ENCODE peak calls at places on chromosomes 6 and 20, in four cellular contexts. K is CD4-positive, alpha-beta memory T cell; C is tibial nerve; N is neuronal stem cell. Q is an unnamed sample. For H3K4me1, the result is how much of the 10 kb centered on the place peaks cover.

GRCh38 chr6:22447862-22448261 is 121.5 kb upstream of the HDGFL1 start:
- DNase-seq in K (no peak), C (no peak), N (peak), Q (no peak)

GRCh38 chr6:89034586-89035251 is 45.8 kb upstream of the PNRC1 start:
- DNase-seq in N (no peak), C (no peak), K (no peak), Q (peak)

GRCh38 chr6:109202409-109203264 is 107.3 kb downstream of the CEP57L1 start:
- DNase-seq in C (no peak), N (no peak), K (no peak), Q (no peak)

GRCh38 chr6:165204807-165205545 is 104.4 kb downstream of the C6orf118 start:
- DNase-seq in C (no peak), N (peak), K (no peak), Q (no peak)

GRCh38 chr20:60255866-60256265 is 297.6 kb downstream of the CDH26 start:
- DNase-seq in N (no peak), C (no peak), K (no peak), Q (no peak)

GRCh38 chr6:43180985-43181384 is 1.0 kb upstream of the CUL9 start:
- DNase-seq in K (no peak), C (no peak), N (no peak), Q (no peak)

GRCh38 chr6:98633886-98634285 is 200.5 kb upstream of the POU3F2 start:
- DNase-seq in K (no peak), N (no peak), C (no peak), Q (no peak)

GRCh38 chr6:1615651-1616420 is 6.1 kb downstream of the FOXC1 start:
- DNase-seq in K (no peak), N (no peak), C (no peak), Q (no peak)

GRCh38 chr6:51843470-51844390 is 243.7 kb downstream of the PKHD1 start:
- DNase-seq in C (no peak), N (no peak), K (no peak), Q (no peak)

GRCh38 chr6:117512056-117512828 is 29.8 kb downstream of the DCBLD1 start:
- DNase-seq in N (no peak), C (no peak), K (no peak), Q (no peak)

GRCh38 chr6:146041282-146041681 is 12.4 kb downstream of the GRM1 start:
- DNase-seq in N (no peak), K (no peak), C (no peak), Q (no peak)

GRCh38 chr20:54028276-54029011 is 42.0 kb downstream of the BCAS1 start:
- DNase-seq in N (no peak), C (no peak), K (no peak), Q (no peak)
- H3K4me3 ChIP-seq in N (no peak), C (no peak), K (no peak), Q (no peak)

GRCh38 chr20:38877483-38877882 is 48.7 kb upstream of the FAM83D start:
- DNase-seq in C (no peak), K (no peak), N (no peak), Q (no peak)

GRCh38 chr20:38875170-38875993 is 50.8 kb upstream of the FAM83D start:
- DNase-seq in C (no peak), K (peak), N (no peak), Q (no peak)

GRCh38 chr20:38881806-38882440 is 44.3 kb upstream of the FAM83D start:
- DNase-seq in K (no peak), N (no peak), C (no peak), Q (no peak)

GRCh38 chr20:38880952-38881735 is 45.1 kb upstream of the FAM83D start:
- DNase-seq in C (no peak), K (no peak), N (no peak), Q (no peak)

GRCh38 chr20:38878798-38879197 is 47.4 kb upstream of the FAM83D start:
- DNase-seq in K (no peak), N (peak), C (no peak), Q (no peak)
- H3K4me1 ChIP-seq in K (half or more), N (under half), C (under half), Q (under half)

GRCh38 chr6:139135578-139136545 is 982 bp downstream of the HECA start:
- DNase-seq in N (no peak), K (peak), C (no peak), Q (peak)
- H3K27ac ChIP-seq in N (no peak), K (peak), C (peak), Q (peak)

GRCh38 chr20:1816384-1817381 is 78.5 kb upstream of the SIRPA start:
- DNase-seq in K (no peak), N (no peak), C (no peak), Q (no peak)

GRCh38 chr20:1818895-1819294 is 76.3 kb upstream of the SIRPA start:
- DNase-seq in N (no peak), C (no peak), K (no peak), Q (no peak)

GRCh38 chr20:1817577-1818211 is 77.5 kb upstream of the SIRPA start:
- DNase-seq in C (no peak), K (no peak), N (no peak), Q (no peak)

GRCh38 chr20:1819311-1820136 is 75.7 kb upstream of the SIRPA start:
- DNase-seq in K (no peak), C (no peak), N (no peak), Q (peak)

GRCh38 chr20:1818247-1818840 is 76.9 kb upstream of the SIRPA start:
- DNase-seq in N (no peak), C (no peak), K (no peak), Q (no peak)
- H3K4me3 ChIP-seq in N (no peak), C (no peak), K (no peak), Q (no peak)

GRCh38 chr6:158004696-158005095 is 23.0 kb downstream of the SYNJ2 start:
- DNase-seq in K (no peak), N (no peak), C (no peak), Q (no peak)

GRCh38 chr6:158006331-158006730 is 24.7 kb downstream of the SYNJ2 start:
- DNase-seq in C (no peak), N (no peak), K (no peak), Q (no peak)

GRCh38 chr6:158008894-158009891 is 27.5 kb downstream of the SYNJ2 start:
- DNase-seq in C (peak), N (no peak), K (peak), Q (peak)

GRCh38 chr6:158005626-158006180 is 24.0 kb downstream of the SYNJ2 start:
- DNase-seq in N (no peak), K (no peak), C (no peak), Q (no peak)

GRCh38 chr6:158006821-158007570 is 25.3 kb downstream of the SYNJ2 start:
- DNase-seq in C (no peak), K (no peak), N (no peak), Q (no peak)
- H3K4me1 ChIP-seq in C (half or more), K (half or more), N (under half), Q (under half)

DNA sequence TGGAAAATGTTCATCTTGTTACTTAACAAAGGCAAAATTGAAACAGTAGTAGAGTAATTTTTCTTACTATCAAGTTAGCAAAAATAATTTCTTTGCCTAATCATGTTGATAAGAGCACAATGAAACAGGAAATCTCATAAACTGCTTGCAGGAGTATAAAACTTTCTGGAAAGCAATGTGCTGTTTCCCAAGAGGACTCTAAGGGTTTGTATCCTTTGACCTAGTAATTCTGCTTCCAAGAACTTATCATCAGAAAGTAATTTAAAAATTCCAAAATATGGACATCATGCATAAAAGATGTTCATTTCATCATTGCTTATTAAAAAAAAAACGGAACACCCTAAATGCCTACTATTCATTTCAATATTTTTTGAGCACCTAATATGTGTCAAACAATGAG is 46.1 kb upstream of the TNFAIP3 start:
- DNase-seq in C (no peak), N (no peak), K (no peak), Q (no peak)
- H3K27ac ChIP-seq in C (no peak), N (no peak), K (no peak), Q (no peak)